ENCODE peak calls at places on chromosome 15, in nine cellular contexts. R is HFF-Myc, A is lung, G is gastrocnemius medialis, F is heart left ventricle, B is adrenal gland, S is thoracic aorta, Z is fibroblast of villous mesenchyme, I is epithelial cell of esophagus. E is an unnamed sample.

GRCh38 chr15:73941871-73942635 is 15.8 kb downstream of the LOXL1 start:
- DNase-seq in A (no peak), Z (no peak), R (no peak), I (no peak), S (no peak), F (peak), B (no peak), G (no peak), E (no peak)

GRCh38 chr15:55981596-55982249 is 11.7 kb downstream of the NEDD4 start:
- DNase-seq in I (no peak), Z (no peak), F (no peak), B (no peak), A (no peak), G (no peak), S (no peak), R (no peak), E (no peak)

GRCh38 chr15:75573001-75573400 is 6.1 kb downstream of the PTPN9 start:
- DNase-seq in S (no peak), A (no peak), R (no peak), F (no peak), I (peak), Z (peak), G (no peak), B (no peak), E (peak)

GRCh38 chr15:98881526-98882517 is 125.8 kb downstream of the PGPEP1L start:
- DNase-seq in Z (peak), G (no peak), F (no peak), R (no peak), I (peak), B (no peak), S (no peak), A (no peak), E (peak)

GRCh38 chr15:38412466-38412865 is 41.5 kb upstream of the FAM98B start:
- DNase-seq in R (no peak), I (no peak), A (no peak), Z (no peak), S (no peak), G (no peak), F (no peak), B (no peak), E (no peak)

GRCh38 chr15:64947211-64947610 is 35.5 kb downstream of the ANKDD1A start:
- DNase-seq in R (no peak), A (no peak), F (no peak), I (no peak), Z (no peak), B (no peak), S (no peak), G (no peak), E (no peak)

GRCh38 chr15:50236433-50236832 is 29.1 kb downstream of the HDC start:
- DNase-seq in I (no peak), S (no peak), G (no peak), B (no peak), Z (no peak), R (no peak), F (no peak), A (no peak), E (no peak)

GRCh38 chr15:65285291-65286068 is 1.2 kb downstream of the PARP16 start:
- DNase-seq in G (no peak), F (no peak), A (no peak), B (no peak), I (no peak), S (no peak), Z (peak), R (no peak), E (peak)

GRCh38 chr15:57708047-57708446 is 1.5 kb downstream of the POLR2M start:
- DNase-seq in B (no peak), G (no peak), Z (peak), F (no peak), S (no peak), I (peak), R (no peak), A (no peak), E (no peak)

GRCh38 chr15:85559530-85559929 is 179.1 kb downstream of the AKAP13 start:
- DNase-seq in S (no peak), R (no peak), F (no peak), A (no peak), B (no peak), Z (no peak), G (no peak), I (no peak), E (no peak)

GRCh38 chr15:33161209-33161608 is 33.3 kb downstream of the FMN1 start:
- DNase-seq in B (no peak), I (no peak), R (no peak), G (no peak), A (no peak), Z (no peak), S (no peak), F (no peak), E (no peak)

GRCh38 chr15:33158359-33158758 is 36.2 kb downstream of the FMN1 start:
- DNase-seq in Z (no peak), R (no peak), S (no peak), A (no peak), I (no peak), B (no peak), G (no peak), F (no peak), E (no peak)

GRCh38 chr15:33157636-33158035 is 36.9 kb downstream of the FMN1 start:
- DNase-seq in Z (no peak), I (no peak), R (no peak), S (no peak), B (no peak), A (no peak), F (no peak), G (no peak), E (no peak)

GRCh38 chr15:33160581-33161165 is 33.8 kb downstream of the FMN1 start:
- DNase-seq in B (no peak), Z (no peak), G (no peak), F (no peak), R (no peak), S (no peak), A (no peak), I (no peak), E (no peak)

DNA sequence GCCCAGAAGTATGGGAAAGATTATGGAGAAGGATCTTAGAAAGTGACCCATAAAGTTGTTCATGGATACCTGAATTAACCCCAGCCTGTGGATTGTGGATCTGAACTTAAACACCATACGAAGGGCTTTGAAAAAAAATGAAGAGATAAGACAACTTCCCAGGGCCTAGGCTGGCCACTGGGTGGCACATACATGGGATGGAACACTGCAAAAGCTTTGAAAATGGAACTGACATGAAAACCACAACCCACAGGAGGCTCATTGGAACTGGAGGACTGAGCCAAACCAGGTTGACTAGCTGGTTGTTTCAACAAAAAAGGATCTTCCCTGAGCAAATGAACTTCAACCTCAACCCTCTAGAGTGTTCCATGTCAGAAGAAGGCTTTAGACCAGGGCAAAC is 34.5 kb downstream of the FMN1 start:
- DNase-seq in R (no peak), B (no peak), S (no peak), G (no peak), I (no peak), Z (no peak), A (no peak), F (no peak), E (no peak)
- TF ChIP-seq CTCF in R (no peak), B (no peak), S (no peak), G (no peak), I (no peak), Z (no peak), A (no peak), F (no peak), E (peak)

GRCh38 chr15:78072080-78072892 is 5.2 kb downstream of the TBC1D2B start:
- DNase-seq in A (no peak), Z (peak), G (peak), R (peak), S (no peak), I (peak), B (peak), F (no peak), E (peak)
- H3K4me3 ChIP-seq in A (no peak), Z (peak), G (no peak), R (no peak), S (no peak), I (no peak), B (no peak), F (no peak), E (peak)

DNA sequence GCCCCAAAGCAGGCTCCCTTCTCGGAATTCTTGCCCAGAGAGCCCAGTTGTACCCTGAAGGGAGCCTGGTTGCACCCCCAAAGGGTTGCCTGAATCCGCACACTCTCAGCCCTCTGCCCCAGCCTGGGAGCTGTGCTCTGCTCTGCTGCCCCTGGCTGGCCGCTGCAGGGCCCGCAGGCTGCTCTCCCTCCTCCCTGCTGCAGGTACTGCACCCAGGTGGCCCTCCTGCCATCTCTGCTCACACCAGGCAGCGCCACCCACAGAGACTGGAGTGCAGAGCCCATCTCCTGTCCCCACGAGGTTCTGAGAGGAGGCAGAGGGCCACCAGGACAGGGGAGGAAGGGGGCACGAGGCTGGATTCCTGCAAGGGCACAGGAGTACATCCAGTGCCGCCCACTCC is 134.2 kb upstream of the NSMCE3 start:
- DNase-seq in B (no peak), S (no peak), F (no peak), R (no peak), I (no peak), G (no peak), Z (no peak), A (no peak), E (no peak)
- TF ChIP-seq CTCF in B (no peak), S (no peak), F (no peak), R (no peak), I (no peak), G (no peak), Z (no peak), A (no peak), E (no peak)

DNA sequence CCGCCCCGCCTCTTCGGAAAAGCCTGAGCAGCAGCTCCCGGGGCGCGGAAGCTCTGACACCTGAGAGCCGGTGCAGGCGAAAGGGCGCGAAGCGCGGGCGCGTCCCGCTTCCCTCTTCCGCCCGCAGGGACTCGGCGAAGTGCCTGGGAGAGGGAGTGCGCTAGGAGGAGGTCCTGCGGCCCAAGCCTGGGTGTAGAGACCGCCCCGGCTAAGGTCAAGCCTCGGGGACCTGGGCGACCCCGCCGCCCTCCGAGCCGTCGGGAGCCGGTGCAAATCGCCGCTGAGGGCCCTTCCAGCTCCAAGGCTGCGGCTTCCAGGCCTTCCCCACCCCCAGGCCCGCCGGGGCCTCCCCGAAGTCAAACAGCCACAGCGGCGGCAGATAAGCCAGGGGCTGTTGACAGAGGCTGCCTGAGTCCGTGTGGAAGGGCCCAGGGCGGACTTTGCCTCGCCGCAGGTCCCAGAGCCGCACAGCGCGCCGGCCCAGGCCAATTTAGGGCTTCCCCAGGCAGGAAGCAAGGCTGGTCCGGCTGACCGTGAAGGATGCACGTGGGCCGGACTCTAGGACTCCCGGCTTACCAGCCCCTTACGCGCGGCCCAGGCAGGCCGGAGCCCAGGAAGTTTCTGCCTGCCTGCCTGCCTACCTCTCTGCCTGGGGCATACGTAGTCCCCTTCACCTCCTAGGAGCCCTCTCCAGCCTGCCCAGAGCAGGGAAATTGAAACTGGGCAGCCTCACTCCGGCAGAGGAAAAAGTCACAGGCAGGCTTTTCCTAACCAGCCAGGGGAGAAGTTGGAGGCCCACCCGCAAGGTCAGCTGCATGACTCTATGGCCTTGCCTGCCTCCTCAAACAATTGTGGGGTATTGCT is 2.3 kb downstream of the ITPKA start:
- DNase-seq in Z (no peak), F (no peak), S (no peak), G (no peak), B (no peak), I (no peak), A (no peak), R (no peak), E (no peak)
- H3K4me3 ChIP-seq in Z (no peak), F (no peak), S (peak), G (peak), B (no peak), I (no peak), A (no peak), R (no peak), E (no peak)